ENCODE peak calls at places on chromosome 4, in four cellular contexts. A is K562, G is HepG2, Q is HCT116. V is an unnamed sample.

GRCh38 chr4:56817840-56818491 is 3.5 kb downstream of the SPINK2 start:
- DNase-seq in Q (no peak), A (no peak), G (no peak), V (no peak)

GRCh38 chr4:159103406-159104131 is 690 bp downstream of the RAPGEF2 start:
- DNase-seq in G (no peak), Q (no peak), A (peak), V (peak)

GRCh38 chr4:86894465-86894864 is 2.2 kb upstream of the C4orf36 start:
- DNase-seq in G (no peak), A (no peak), Q (no peak), V (no peak)

GRCh38 chr4:162499478-162499877 is 335.7 kb upstream of the FSTL5 start:
- DNase-seq in A (no peak), Q (no peak), G (no peak), V (peak)

GRCh38 chr4:141352775-141353544 is 132.3 kb downstream of the ZNF330 start:
- DNase-seq in G (no peak), Q (no peak), A (no peak), V (no peak)

GRCh38 chr4:82780398-82781231 is 18.0 kb downstream of the SCD5 start:
- DNase-seq in Q (no peak), A (no peak), G (peak), V (peak)

GRCh38 chr4:121873604-121874003 is 3.3 kb upstream of the BBS7 start:
- DNase-seq in A (no peak), Q (no peak), G (no peak), V (no peak)

GRCh38 chr4:10160280-10160856 is 43.8 kb upstream of the WDR1 start:
- DNase-seq in G (peak), Q (peak), A (peak), V (no peak)

GRCh38 chr4:25012671-25013070 is 18.1 kb downstream of the LGI2 start:
- DNase-seq in A (no peak), G (no peak), Q (no peak), V (no peak)

GRCh38 chr4:63105839-63106238 is 1303.4 kb downstream of the TECRL start:
- DNase-seq in A (no peak), Q (no peak), G (no peak), V (no peak)

GRCh38 chr4:54102747-54103146 is 2.8 kb downstream of the GSX2 start:
- DNase-seq in G (no peak), A (no peak), Q (no peak), V (no peak)

GRCh38 chr4:41154001-41154813 is 60.1 kb downstream of the APBB2 start:
- DNase-seq in A (no peak), G (no peak), Q (no peak), V (no peak)

DNA sequence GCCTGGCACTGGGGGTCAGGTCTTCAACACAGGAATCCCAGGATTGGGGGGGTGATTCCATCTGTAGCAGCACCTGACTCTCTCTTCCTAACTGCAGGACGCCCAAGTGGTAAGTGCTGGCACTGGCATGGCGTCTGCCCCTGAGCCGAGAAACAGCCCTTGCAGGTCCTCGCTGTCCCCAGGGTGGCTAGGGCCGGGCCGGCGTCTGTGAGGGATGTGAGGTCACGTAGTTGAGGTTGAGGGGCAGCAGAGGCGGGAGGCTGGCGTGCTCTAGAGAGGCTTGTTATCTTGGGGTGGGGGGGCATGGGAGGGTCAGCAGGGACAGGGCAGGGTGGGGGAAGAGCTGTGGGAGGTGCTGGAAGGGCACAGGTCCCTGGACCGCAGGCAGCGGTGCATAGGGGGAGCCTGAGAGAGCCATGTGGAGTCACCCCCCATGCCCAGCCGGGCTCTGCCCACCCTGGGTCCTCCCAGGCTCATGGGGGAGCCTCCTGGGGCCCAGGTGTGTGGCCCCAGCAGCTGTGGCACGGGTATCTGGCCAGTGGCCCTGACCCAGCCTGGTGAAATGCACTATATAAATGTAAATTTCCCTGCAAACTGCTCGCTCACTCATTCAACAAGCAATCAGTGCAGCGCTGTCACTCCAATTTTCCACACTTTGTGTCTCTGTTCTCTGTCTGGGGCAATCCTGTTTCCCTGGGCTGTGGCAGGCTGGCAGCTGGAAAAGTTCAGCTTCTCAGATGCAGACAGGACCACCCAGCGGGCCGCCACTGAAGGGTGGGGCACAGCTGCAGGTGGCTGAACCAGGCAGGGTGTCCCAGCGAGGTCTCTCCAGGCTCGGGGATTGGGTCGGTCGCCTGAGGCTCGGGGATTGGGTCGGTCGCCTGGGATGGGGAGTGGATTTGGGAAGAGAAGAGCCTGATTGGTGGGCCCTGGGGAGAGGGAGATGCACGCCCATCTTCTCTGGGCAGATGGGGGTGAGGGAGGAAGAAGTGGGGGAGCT is 102.2 kb upstream of the NKX1-1 start:
- DNase-seq in G (no peak), Q (no peak), A (no peak), V (peak)
- TF ChIP-seq ELF1 in G (no peak), Q (no peak), A (no peak), V (no peak)

GRCh38 chr4:181536753-181537434 is 706.3 kb upstream of the TENM3 start:
- DNase-seq in G (no peak), Q (no peak), A (no peak), V (no peak)

GRCh38 chr4:181536196-181536746 is 706.9 kb upstream of the TENM3 start:
- DNase-seq in Q (no peak), A (no peak), G (no peak), V (no peak)

GRCh38 chr4:181538435-181538834 is 704.8 kb upstream of the TENM3 start:
- DNase-seq in Q (no peak), G (no peak), A (no peak), V (no peak)

GRCh38 chr4:181541396-181541795 is 701.8 kb upstream of the TENM3 start:
- DNase-seq in A (no peak), G (no peak), Q (no peak), V (no peak)
- TF ChIP-seq ELF1 in A (no peak), G (no peak), Q (no peak), V (no peak)

DNA sequence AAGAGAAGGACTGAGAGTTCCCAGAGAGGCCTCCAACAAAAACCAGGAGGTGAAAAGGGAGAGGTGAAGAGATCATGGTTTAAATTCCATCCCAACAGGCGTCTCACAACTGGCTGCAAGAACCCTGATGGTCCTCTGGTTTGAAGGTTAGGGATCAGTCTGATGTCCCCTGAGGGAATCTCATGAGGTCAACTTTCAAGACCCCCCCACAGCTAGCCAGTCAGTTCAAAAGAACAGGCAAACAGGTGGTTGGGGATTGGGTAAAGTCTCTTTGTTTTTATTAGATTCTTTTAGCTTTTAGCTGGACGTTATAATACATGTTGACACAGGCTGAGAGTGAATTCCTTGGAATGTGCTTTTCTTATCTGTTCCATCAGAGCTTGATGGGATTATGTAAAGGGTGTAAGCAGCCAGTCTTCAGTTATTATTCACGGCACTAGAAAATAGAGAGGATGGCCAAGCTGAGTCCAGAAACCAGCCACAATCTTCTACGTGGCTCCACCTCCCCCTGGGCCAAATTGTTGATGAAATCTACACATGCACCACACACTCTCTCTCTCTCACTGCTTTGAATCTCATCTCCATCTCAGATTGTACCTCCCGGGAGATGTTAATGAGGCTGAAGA is 20.8 kb downstream of the ENPP6 start:
- DNase-seq in G (no peak), Q (no peak), A (no peak), V (no peak)
- TF ChIP-seq ELF1 in G (no peak), Q (no peak), A (no peak), V (no peak)

GRCh38 chr4:152363086-152363485 is 172.8 kb downstream of the FBXW7 start:
- DNase-seq in G (no peak), A (no peak), Q (no peak), V (no peak)
- TF ChIP-seq ELF1 in G (no peak), A (no peak), Q (no peak), V (no peak)

GRCh38 chr4:181938641-181939040 is 304.6 kb upstream of the TENM3 start:
- DNase-seq in G (no peak), A (no peak), Q (no peak), V (no peak)

GRCh38 chr4:181933471-181933870 is 309.7 kb upstream of the TENM3 start:
- DNase-seq in Q (no peak), A (no peak), G (no peak), V (no peak)

GRCh38 chr4:181944527-181944926 is 298.7 kb upstream of the TENM3 start:
- DNase-seq in A (no peak), G (no peak), Q (no peak), V (no peak)

DNA sequence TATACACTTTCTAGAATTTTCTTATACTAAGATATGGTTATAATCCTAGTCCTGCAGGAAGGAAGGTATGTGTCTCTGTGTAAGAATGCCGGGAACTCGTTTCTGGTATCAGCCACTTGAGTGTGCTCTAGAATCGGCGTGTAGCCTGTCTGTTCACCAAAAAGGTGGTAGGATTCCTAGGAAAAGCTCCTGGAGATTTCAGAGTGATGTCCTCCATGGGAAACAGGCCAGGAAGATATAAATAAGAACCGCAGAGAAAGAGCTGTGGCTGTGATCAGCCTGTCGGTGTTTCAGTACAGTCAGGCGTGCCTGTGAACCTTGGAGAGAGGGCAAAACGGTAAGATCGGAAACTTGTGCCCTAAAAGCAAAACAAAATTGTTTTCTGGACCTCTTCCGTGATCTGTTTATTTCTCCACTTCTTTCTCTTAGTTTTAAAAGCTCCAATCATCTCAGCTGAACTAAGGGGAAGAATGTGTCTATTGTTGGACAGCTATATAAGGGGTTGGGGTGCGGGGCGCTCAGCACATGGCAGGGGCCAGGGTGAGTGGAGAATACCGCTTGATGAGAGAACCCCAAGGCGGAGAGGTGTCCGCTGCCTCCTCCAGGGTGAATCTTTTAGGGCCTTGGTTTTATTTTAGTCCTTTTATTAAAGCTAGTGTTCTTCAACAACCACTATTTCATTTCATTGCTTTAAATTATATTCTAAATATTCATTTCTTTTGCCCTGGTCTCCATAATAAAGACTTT is 303.8 kb upstream of the TENM3 start:
- DNase-seq in Q (no peak), G (no peak), A (no peak), V (no peak)
- TF ChIP-seq ELF1 in Q (no peak), G (no peak), A (no peak), V (no peak)

GRCh38 chr4:153428816-153429592 is 37.2 kb upstream of the TMEM131L start:
- DNase-seq in Q (no peak), G (no peak), A (no peak), V (no peak)
- TF ChIP-seq ELF1 in Q (no peak), G (no peak), A (no peak), V (no peak)

GRCh38 chr4:2925931-2926860 is 37.0 kb downstream of the NOP14 start:
- DNase-seq in Q (no peak), A (no peak), G (no peak), V (no peak)
- TF ChIP-seq ELF1 in Q (no peak), A (no peak), G (no peak), V (no peak)

GRCh38 chr4:89829470-89830138 is 7.4 kb downstream of the SNCA start:
- DNase-seq in G (peak), A (no peak), Q (no peak), V (no peak)
- TF ChIP-seq ELF1 in G (no peak), A (no peak), Q (no peak), V (no peak)

GRCh38 chr4:6257243-6258025 is 12.2 kb upstream of the WFS1 start:
- DNase-seq in G (no peak), A (no peak), Q (no peak), V (no peak)
- TF ChIP-seq ELF1 in G (no peak), A (no peak), Q (no peak), V (no peak)

GRCh38 chr4:112150920-112151319 is 5.7 kb downstream of the FAM241A start:
- DNase-seq in A (no peak), G (no peak), Q (no peak), V (no peak)

GRCh38 chr4:112156112-112156511 is 10.9 kb downstream of the FAM241A start:
- DNase-seq in Q (no peak), A (no peak), G (no peak), V (no peak)

GRCh38 chr4:112152496-112152895 is 7.2 kb downstream of the FAM241A start:
- DNase-seq in A (no peak), G (no peak), Q (no peak), V (no peak)

GRCh38 chr4:112156546-112156945 is 11.3 kb downstream of the FAM241A start:
- DNase-seq in Q (no peak), A (no peak), G (no peak), V (no peak)

DNA sequence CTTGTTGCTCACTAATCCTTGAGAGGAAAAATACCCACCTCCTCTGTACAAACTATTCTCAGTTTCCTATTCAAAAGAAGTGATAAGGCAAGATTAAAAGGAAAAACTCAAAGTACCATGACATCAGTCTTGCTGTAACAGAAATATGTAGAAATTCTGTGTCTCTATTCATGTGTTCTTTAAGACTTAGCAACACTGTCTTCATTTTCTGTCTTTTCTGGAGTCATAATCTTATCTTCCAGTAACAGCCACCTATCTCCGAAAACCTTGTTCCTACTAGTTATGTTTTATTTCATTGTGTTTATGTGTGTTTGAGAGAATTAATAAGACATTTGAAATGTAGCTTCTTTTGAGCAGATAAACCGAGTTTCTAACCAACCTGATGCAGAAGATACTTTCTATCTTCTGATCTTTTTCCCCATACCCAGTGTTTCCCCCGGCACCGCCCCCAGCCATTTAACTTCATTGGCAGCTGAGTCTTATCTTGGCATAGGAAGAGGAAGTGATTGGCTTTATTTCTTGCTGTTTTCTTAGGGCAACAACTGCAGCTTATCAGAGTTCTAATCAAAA is 8.1 kb downstream of the FAM241A start:
- DNase-seq in A (peak), G (no peak), Q (no peak), V (no peak)
- TF ChIP-seq ELF1 in A (peak), G (no peak), Q (no peak), V (no peak)